ENCODE peak calls at places on chromosomes 16 and 17, in four cellular contexts. R is CD14-positive monocyte, I is Peyer's patch, B is heart right ventricle. L is an unnamed sample.

GRCh38 chr17:69390735-69391501 is 23.6 kb upstream of the MAP2K6 start:
- DNase-seq in R (no peak), I (no peak), B (no peak), L (no peak)

GRCh38 chr16:30948956-30949654 is at the start of gene ORAI3:
- DNase-seq in R (peak; percentile 83), I (peak; percentile 83), B (peak; percentile 82), L (no peak)

GRCh38 chr17:56667925-56668324 is 74.4 kb downstream of the NOG start:
- DNase-seq in I (no peak), R (no peak), B (no peak), L (no peak)

GRCh38 chr16:57510016-57510871 is 24.0 kb upstream of the DOK4 start:
- DNase-seq in I (no peak), B (no peak), R (no peak), L (no peak)

GRCh38 chr17:59353936-59354755 is 22.7 kb downstream of the YPEL2 start:
- DNase-seq in I (no peak), B (no peak), R (no peak), L (no peak)

GRCh38 chr16:89201467-89202377 is 1.4 kb upstream of the SLC22A31 start:
- DNase-seq in B (peak; percentile 77), R (peak; percentile 72), I (peak; percentile 92), L (peak; percentile 90)

GRCh38 chr17:6710317-6710716 is 2.9 kb downstream of the SLC13A5 start:
- DNase-seq in B (no peak), I (no peak), R (no peak), L (no peak)

GRCh38 chr17:82664701-82665182 is 16.5 kb upstream of the WDR45B start:
- DNase-seq in B (no peak), R (no peak), I (no peak), L (no peak)

GRCh38 chr17:80742091-80742490 is 197.5 kb downstream of the RPTOR start:
- DNase-seq in I (no peak), R (no peak), B (no peak), L (no peak)

GRCh38 chr17:61307905-61308886 is 91.4 kb upstream of the TBX2 start:
- DNase-seq in R (no peak), B (no peak), I (no peak), L (no peak)

GRCh38 chr17:68184816-68185436 is 62.9 kb upstream of the AMZ2 start:
- DNase-seq in R (no peak), B (no peak), I (no peak), L (no peak)

GRCh38 chr16:10616744-10617640 is 36.6 kb upstream of the EMP2 start:
- DNase-seq in R (no peak), B (peak; percentile 76), I (peak; percentile 78), L (no peak)
- TF ChIP-seq CTCF in R (no peak), B (no peak), I (peak; percentile 27), L (no peak)

GRCh38 chr17:4560837-4561241 is 462 bp upstream of the GGT6 start:
- DNase-seq in I (peak; percentile 66), R (peak; percentile 45), B (no peak), L (no peak)
- TF ChIP-seq CTCF in I (no peak), R (no peak), B (no peak), L (peak; percentile 33)

DNA sequence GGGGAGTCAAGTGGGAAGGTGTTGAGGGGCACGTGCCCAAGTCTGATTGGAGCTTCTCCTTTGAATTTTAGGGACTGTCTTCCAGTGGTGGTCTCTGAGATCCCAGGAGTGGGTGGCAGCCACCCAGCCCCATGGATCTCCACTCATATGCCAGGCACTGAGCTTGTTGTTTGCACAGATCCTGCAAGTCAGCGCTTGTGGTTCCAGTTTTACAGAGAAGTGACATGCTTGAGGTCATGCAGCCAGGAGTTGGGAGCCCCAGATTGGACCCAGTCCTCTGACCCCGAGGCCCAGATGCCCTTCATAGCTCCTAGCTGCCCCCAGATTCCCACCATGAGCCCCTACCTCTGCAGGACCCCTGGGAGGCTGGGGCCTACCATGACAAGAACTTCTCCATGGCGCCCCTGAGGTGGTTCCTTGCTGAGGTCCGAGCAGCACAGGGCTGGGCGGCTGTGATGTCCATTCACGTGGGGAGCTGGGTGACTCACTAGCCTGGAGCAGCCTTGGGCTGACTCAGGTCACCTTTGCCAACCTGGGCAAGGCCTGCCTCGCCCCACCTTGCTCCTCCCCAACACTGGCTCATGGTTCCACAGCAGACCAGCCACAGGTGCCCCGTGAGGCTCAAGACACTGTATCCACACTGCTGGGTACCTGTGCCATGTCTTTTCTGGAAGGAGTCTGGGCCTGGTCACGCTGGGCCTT is 47.4 kb downstream of the RAI1 start:
- DNase-seq in B (no peak), I (peak; percentile 73), R (no peak), L (no peak)
- TF ChIP-seq CTCF in B (no peak), I (no peak), R (no peak), L (no peak)

GRCh38 chr17:27601975-27602302 is 29.0 kb upstream of the LGALS9 start:
- DNase-seq in R (no peak), B (no peak), I (no peak), L (no peak)
- TF ChIP-seq CTCF in R (peak; percentile 47), B (no peak), I (no peak), L (peak; percentile 3)

GRCh38 chr16:79648846-79649245 is 48.3 kb upstream of the MAF start:
- DNase-seq in I (no peak), R (no peak), B (no peak), L (no peak)

GRCh38 chr16:79656537-79657115 is 56.1 kb upstream of the MAF start:
- DNase-seq in I (no peak), B (no peak), R (no peak), L (no peak)

GRCh38 chr16:79651363-79651762 is 50.8 kb upstream of the MAF start:
- DNase-seq in I (no peak), B (peak; percentile 31), R (no peak), L (no peak)

GRCh38 chr16:79658301-79659001 is 57.9 kb upstream of the MAF start:
- DNase-seq in R (no peak), B (no peak), I (no peak), L (no peak)

GRCh38 chr16:79653337-79654000 is 52.9 kb upstream of the MAF start:
- DNase-seq in I (no peak), B (peak; percentile 75), R (no peak), L (no peak)
- TF ChIP-seq CTCF in I (no peak), B (no peak), R (no peak), L (no peak)

GRCh38 chr16:84196727-84197486 is 6.0 kb downstream of the ADAD2 start:
- DNase-seq in B (no peak), I (no peak), R (no peak), L (no peak)

GRCh38 chr16:84194018-84194417 is 3.1 kb downstream of the ADAD2 start:
- DNase-seq in B (no peak), I (no peak), R (no peak), L (no peak)

GRCh38 chr16:84194470-84195200 is 3.7 kb downstream of the ADAD2 start:
- DNase-seq in R (no peak), I (no peak), B (no peak), L (no peak)

GRCh38 chr16:84196101-84196500 is 5.1 kb downstream of the ADAD2 start:
- DNase-seq in R (no peak), B (no peak), I (no peak), L (no peak)

DNA sequence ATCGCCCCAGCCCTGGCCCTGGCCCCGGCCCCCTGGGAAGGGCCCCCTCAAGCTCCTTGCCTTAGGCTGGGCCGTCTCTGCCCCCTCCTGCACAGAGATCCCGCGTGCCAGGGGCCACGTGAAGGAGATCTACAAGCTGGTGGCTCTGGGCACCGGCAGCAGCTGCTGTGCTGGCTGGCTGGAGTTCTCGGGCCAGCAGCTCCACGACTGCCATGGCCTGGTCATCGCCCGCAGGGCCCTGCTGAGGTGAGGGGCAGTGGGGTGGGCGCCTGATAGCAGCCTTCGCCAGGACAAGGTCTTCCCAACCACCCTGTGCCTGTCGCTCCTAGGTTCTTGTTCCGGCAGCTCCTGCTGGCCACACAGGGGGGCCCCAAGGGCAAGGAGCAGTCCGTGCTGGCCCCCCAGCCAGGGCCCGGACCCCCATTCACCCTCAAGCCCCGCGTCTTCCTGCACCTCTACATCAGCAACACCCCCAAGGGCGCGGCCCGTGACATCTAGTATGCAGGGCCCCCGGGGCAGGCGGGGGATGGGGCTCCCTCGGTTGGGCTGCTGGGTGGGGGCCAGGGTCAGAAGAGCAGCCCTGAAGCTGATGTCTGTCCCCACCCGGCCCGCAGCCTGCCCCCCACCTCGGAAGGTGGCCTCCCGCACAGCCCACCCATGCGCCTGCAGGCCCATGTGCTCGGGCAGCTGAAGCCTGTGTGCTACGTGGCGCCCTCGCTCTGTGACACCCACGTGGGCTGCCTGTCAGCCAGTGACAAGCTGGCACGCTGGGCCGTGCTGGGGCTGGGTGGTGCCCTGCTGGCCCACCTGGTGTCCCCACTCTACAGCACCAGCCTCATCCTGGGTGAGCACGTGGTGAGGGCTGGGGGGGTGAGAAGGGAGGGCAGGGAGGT is 4.5 kb downstream of the ADAD2 start:
- DNase-seq in R (no peak), B (no peak), I (no peak), L (no peak)
- TF ChIP-seq CTCF in R (no peak), B (no peak), I (no peak), L (no peak)

DNA sequence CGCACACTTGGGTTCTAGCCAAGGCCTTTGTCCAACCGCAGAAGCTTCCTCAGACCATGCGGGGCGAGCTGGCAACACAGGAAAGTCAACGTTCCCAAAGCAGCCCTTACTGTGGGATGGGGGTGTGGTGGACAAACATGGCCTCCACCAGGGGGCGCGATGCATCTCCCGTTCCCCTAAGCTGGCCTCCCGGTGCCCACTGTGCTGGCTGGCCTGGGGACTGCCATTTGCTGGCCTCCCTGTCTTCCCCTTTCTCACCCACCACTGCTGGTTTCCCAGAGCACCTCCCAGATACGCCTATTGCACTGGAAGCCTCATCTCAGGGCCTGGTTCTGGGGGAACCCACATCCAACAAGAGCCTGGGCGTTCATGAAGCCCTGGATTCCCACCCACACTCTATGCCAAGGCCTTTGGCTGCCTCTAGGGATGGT is 145.3 kb downstream of the IRF8 start:
- DNase-seq in R (no peak), I (peak; percentile 55), B (peak; percentile 46), L (no peak)
- TF ChIP-seq CTCF in R (peak; percentile 86), I (peak; percentile 19), B (peak; percentile 55), L (peak; percentile 75)